ENCODE peak calls at places on chromosomes 12 and 14, in seven cellular contexts. H is neuronal stem cell, D is lower lobe of right lung, X is OCI-LY7, K is caudate nucleus, J is PC-3, C is ascending aorta. A is an unnamed sample.
A peak's percentile ranks its signal among the peaks of the same experiment; 100 is the strongest.

GRCh38 chr14:51578853-51579252 is 72.9 kb upstream of the FRMD6 start:
- DNase-seq in D (no peak), J (peak; percentile 59), C (no peak), X (no peak), H (no peak), K (no peak), A (no peak)

GRCh38 chr12:114628199-114628598 is 55.8 kb downstream of the TBX3 start:
- DNase-seq in C (no peak), D (no peak), X (no peak), K (no peak), H (no peak), J (no peak), A (no peak)

GRCh38 chr12:26239508-26240328 is 44.3 kb downstream of the SSPN start:
- DNase-seq in H (no peak), X (no peak), D (no peak), K (peak; percentile 57), J (peak; percentile 99), C (peak; percentile 52), A (peak; percentile 100)

GRCh38 chr12:14185441-14186192 is 179.9 kb upstream of the ATF7IP start:
- DNase-seq in J (peak; percentile 63), D (no peak), X (peak; percentile 75), C (no peak), K (no peak), H (peak; percentile 57), A (peak; percentile 37)

GRCh38 chr12:125775507-125775906 is 710.3 kb downstream of the AACS start:
- DNase-seq in K (no peak), C (no peak), D (no peak), X (no peak), J (no peak), H (no peak), A (no peak)

GRCh38 chr12:64098709-64099354 is 123.3 kb downstream of the KICS2 start:
- DNase-seq in H (no peak), K (no peak), C (no peak), X (no peak), J (peak; percentile 27), D (no peak), A (no peak)

GRCh38 chr14:92688434-92689375 is 59.7 kb downstream of the LGMN start:
- DNase-seq in C (no peak), K (no peak), H (no peak), X (no peak), D (no peak), J (no peak), A (no peak)

GRCh38 chr12:113370923-113371682 is 12.7 kb downstream of the PLBD2 start:
- DNase-seq in C (no peak), X (no peak), K (no peak), J (no peak), H (no peak), D (no peak), A (no peak)

GRCh38 chr12:107818984-107819383 is 44.5 kb downstream of the ASCL4 start:
- DNase-seq in K (no peak), C (no peak), X (no peak), J (peak; percentile 37), D (no peak), H (no peak), A (peak; percentile 5)

GRCh38 chr14:31391473-31391872 is 28.9 kb downstream of the HEATR5A start:
- DNase-seq in J (no peak), K (no peak), D (no peak), C (no peak), H (no peak), X (no peak), A (no peak)

GRCh38 chr14:104111301-104112112 is 26.0 kb downstream of the ASPG start:
- DNase-seq in H (no peak), X (no peak), K (no peak), C (no peak), D (peak; percentile 46), J (no peak), A (no peak)

GRCh38 chr12:31322651-31323248 is 3.2 kb downstream of the SINHCAF start:
- DNase-seq in D (no peak), K (no peak), J (no peak), X (no peak), C (no peak), H (peak; percentile 21), A (peak; percentile 34)

GRCh38 chr12:94458882-94459772 is 540 bp downstream of the CEP83 start:
- DNase-seq in H (peak; percentile 2), K (no peak), C (no peak), X (peak; percentile 32), D (no peak), J (peak; percentile 16), A (peak; percentile 11)

GRCh38 chr12:62006076-62006732 is 254.0 kb upstream of the USP15 start:
- DNase-seq in C (no peak), K (no peak), J (peak; percentile 63), X (peak; percentile 48), H (peak; percentile 32), D (no peak), A (peak; percentile 11)

GRCh38 chr14:51248041-51248987 is 8.3 kb downstream of the TMX1 start:
- DNase-seq in J (no peak), H (no peak), K (no peak), D (no peak), C (no peak), X (peak; percentile 37), A (no peak)

GRCh38 chr14:75566321-75566720 is 12.1 kb upstream of the FLVCR2 start:
- DNase-seq in D (no peak), J (peak; percentile 65), K (no peak), C (no peak), H (no peak), X (no peak), A (no peak)

GRCh38 chr12:49515266-49515665 is 23.6 kb upstream of the KCNH3 start:
- DNase-seq in C (no peak), D (no peak), K (no peak), H (no peak), X (no peak), J (peak; percentile 88), A (peak; percentile 73)
- H3K27ac ChIP-seq in C (no peak overlapping the region), D (no peak overlapping the region), K (no peak overlapping the region), H (no peak overlapping the region), X (no peak overlapping the region), J (peak overlapping the region; percentile 44), A (peak overlapping the region; percentile 44)

DNA sequence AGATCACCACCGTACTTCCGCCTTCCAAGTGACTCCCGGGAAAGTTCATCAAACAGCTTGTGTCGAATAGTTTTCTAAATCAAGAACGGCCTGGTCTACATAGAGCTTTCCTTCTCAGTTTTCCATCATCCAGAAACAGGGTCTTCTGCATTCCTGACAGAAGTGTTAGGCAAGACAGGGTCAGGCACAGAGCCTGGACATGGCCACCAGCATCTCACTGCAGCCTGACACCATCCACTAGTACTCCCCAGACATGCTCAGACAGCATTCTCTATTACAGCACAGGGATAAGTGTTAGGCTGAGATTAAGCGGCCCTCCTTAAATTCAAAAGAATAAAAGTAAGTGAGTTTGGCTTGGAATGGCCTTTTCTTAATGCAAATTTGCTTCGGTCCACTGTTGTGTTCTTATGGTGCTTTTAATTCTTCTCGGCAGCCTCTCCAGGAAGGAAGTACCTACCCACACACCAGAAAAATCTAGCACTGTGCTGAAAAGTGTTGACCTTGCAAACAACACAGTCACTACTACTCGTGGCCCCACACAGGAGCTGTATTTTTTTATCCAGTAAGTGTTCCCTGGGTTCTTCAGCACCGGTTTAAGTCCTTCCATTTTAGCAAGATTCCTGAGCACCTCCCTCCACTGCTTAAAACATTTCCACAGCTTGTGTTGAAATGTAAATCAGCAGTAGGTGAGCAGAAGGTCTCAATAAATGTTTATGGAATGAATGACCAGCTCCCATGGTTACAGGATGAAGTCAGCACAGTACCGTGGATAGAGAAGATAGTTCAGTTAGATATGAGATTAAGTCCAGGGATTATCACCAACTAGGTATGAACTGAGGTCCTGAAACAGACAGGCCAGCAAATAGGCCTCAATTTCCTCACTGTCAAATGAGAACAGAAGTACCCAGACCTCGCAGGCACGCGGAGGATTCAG is 44.1 kb downstream of the SETD3 start:
- DNase-seq in J (no peak), K (no peak), D (no peak), H (no peak), X (no peak), C (no peak), A (no peak)
- H3K27ac ChIP-seq in J (no peak overlapping the region), K (peak overlapping the region; percentile 55), D (peak overlapping the region; percentile 80), H (no peak overlapping the region), X (no peak overlapping the region), C (no peak overlapping the region), A (no peak overlapping the region)

GRCh38 chr14:67168110-67168441 is 21.2 kb upstream of the GARIN2 start:
- DNase-seq in D (no peak), C (no peak), H (no peak), K (no peak), X (no peak), J (no peak), A (no peak)

GRCh38 chr14:67173719-67174118 is 15.5 kb upstream of the GARIN2 start:
- DNase-seq in H (no peak), C (no peak), J (no peak), K (no peak), X (no peak), D (no peak), A (no peak)

GRCh38 chr14:67170706-67171105 is 18.5 kb upstream of the GARIN2 start:
- DNase-seq in C (no peak), K (no peak), J (no peak), H (no peak), D (no peak), X (no peak), A (no peak)

GRCh38 chr14:67172056-67172455 is 17.2 kb upstream of the GARIN2 start:
- DNase-seq in J (no peak), C (no peak), X (no peak), D (no peak), H (no peak), K (no peak), A (no peak)

DNA sequence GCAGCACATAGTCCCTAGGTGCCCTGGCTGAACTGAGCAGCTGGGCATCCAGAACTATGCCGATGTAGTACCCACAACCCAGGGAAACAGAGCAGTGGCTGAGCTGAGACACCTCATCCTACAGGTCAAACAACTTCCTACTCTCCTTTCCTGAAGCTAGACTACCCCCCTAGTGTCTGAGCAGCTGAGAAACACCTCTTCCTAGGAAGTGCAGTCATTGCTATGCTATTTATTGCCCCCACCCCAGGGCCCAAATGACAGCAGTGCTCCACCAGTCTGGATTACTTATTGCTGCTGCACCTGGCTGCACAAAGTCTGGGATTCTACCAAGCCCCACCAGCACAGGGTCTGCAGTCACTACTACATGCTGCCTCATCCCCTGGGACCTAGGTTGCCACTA is 16.7 kb upstream of the GARIN2 start:
- DNase-seq in C (no peak), H (no peak), J (peak; percentile 64), K (no peak), X (no peak), D (no peak), A (no peak)
- H3K27ac ChIP-seq in C (no peak overlapping the region), H (no peak overlapping the region), J (no peak overlapping the region), K (no peak overlapping the region), X (no peak overlapping the region), D (no peak overlapping the region), A (no peak overlapping the region)

DNA sequence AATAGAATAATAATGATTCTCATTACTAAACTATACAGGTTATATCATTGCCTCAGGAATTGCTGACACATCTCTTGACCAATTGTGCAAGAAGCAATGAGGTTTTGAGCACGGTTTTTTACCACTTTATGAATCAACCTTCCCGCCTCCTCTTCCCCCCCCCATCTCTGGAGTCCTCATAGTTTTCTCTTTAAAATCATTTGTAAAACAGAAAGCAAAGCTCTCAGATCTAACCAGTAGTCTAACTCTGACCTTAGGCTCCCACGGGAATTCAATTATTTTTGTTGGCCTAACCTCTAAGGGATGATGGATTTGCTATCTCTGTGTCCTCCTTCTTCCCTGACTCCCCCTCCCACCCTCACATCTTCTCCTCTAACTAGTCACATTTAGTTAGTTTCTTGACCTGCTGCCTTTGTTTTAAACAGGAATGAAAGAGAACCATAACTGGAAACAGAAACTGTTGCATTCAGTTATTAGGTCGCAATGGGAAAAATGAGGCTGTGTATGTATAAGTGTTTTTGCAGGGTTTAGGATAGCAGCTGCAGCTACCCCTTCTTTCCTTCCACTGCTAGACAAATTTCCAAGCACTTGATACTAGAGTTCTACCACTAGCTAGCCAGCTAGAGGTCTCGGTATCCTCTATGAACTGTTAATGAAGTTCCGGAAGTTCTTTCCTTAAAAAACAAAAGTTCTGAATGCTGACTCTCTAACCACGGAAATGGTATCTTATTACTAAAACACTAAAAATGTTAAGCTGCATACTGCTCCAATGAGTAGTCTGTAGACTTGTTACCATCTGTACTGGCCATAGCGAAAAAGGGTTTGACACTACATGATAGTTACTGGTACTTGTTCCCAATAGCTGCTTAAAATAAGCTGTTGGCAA is 65.4 kb downstream of the TAOK3 start:
- DNase-seq in K (no peak), J (peak; percentile 92), D (no peak), X (no peak), H (no peak), C (no peak), A (peak; percentile 84)
- H3K27ac ChIP-seq in K (no peak overlapping the region), J (peak overlapping the region; percentile 65), D (peak overlapping the region; percentile 24), X (no peak overlapping the region), H (no peak overlapping the region), C (peak overlapping the region; percentile 84), A (peak overlapping the region; percentile 86)